ENCODE peak calls at places on chromosomes 1 and 21, in nine cellular contexts. M, W, Y, S, V, U, X, T and D are unnamed samples.

GRCh38 chr1:237012789-237013383 is 8.6 kb upstream of the MT1HL1 start:
- DNase-seq in M (no peak), W (no peak), Y (no peak), S (peak), V (no peak), U (no peak), X (peak), T (no peak), D (no peak)

GRCh38 chr1:231395051-231395995 is 26.8 kb downstream of the EGLN1 start:
- DNase-seq in M (no peak), W (peak), Y (no peak), S (peak), V (no peak), U (no peak), X (no peak), T (no peak), D (no peak)

GRCh38 chr1:153728305-153729066 is 636 bp downstream of the INTS3 start:
- DNase-seq in M (no peak), W (no peak), Y (peak), S (peak), V (peak), U (peak), X (no peak), T (peak), D (peak)

GRCh38 chr1:3363023-3363422 is 91.4 kb upstream of the ARHGEF16 start:
- DNase-seq in M (no peak), W (no peak), Y (no peak), S (no peak), V (no peak), U (no peak), X (no peak), T (no peak), D (no peak)

GRCh38 chr21:44874497-44875331 is 1.2 kb upstream of the PTTG1IP start:
- DNase-seq in M (peak), W (no peak), Y (no peak), S (peak), V (no peak), U (peak), X (peak), T (peak), D (peak)

GRCh38 chr1:172874950-172875349 is 175.8 kb downstream of the TNFSF18 start:
- DNase-seq in M (no peak), W (no peak), Y (no peak), S (no peak), V (no peak), U (no peak), X (no peak), T (no peak), D (no peak)

GRCh38 chr1:198934414-198934813 is 295.6 kb downstream of the PTPRC start:
- DNase-seq in M (no peak), W (no peak), Y (no peak), S (no peak), V (no peak), U (no peak), X (no peak), T (no peak), D (no peak)

GRCh38 chr1:54324031-54324654 is 82.1 kb downstream of the SSBP3 start:
- DNase-seq in M (no peak), W (no peak), Y (no peak), S (peak), V (no peak), U (peak), X (no peak), T (no peak), D (no peak)

GRCh38 chr1:15454256-15454655 is 2.3 kb upstream of the CELA2A start:
- DNase-seq in M (no peak), W (peak), Y (no peak), S (no peak), V (no peak), U (no peak), X (peak), T (no peak), D (no peak)

GRCh38 chr21:42109473-42109872 is 38.4 kb downstream of the UMODL1 start:
- DNase-seq in M (no peak), W (no peak), Y (no peak), S (no peak), V (no peak), U (no peak), X (no peak), T (no peak), D (no peak)

GRCh38 chr21:42111470-42111743 is 40.3 kb downstream of the UMODL1 start:
- DNase-seq in M (no peak), W (no peak), Y (no peak), S (no peak), V (no peak), U (no peak), X (no peak), T (no peak), D (no peak)

GRCh38 chr21:42108941-42109340 is 37.8 kb downstream of the UMODL1 start:
- DNase-seq in M (no peak), W (no peak), Y (no peak), S (no peak), V (no peak), U (no peak), X (no peak), T (no peak), D (no peak)

GRCh38 chr21:42110691-42111469 is 39.8 kb downstream of the UMODL1 start:
- DNase-seq in M (no peak), W (no peak), Y (no peak), S (no peak), V (no peak), U (no peak), X (no peak), T (no peak), D (no peak)

GRCh38 chr21:42109873-42110525 is 38.9 kb downstream of the UMODL1 start:
- DNase-seq in M (no peak), W (no peak), Y (no peak), S (no peak), V (no peak), U (no peak), X (no peak), T (no peak), D (no peak)
- H3K27ac ChIP-seq in M (no peak), W (no peak), Y (no peak), S (no peak), V (no peak), U (no peak), X (no peak), T (no peak), D (no peak)

GRCh38 chr1:8584316-8584715 is 233.1 kb downstream of the RERE start:
- DNase-seq in M (no peak), W (no peak), Y (no peak), S (no peak), V (no peak), U (no peak), X (no peak), T (no peak), D (no peak)

GRCh38 chr1:8580566-8580965 is 236.9 kb downstream of the RERE start:
- DNase-seq in M (no peak), W (no peak), Y (no peak), S (no peak), V (no peak), U (no peak), X (no peak), T (no peak), D (no peak)

GRCh38 chr1:8586438-8586837 is 231.0 kb downstream of the RERE start:
- DNase-seq in M (no peak), W (no peak), Y (no peak), S (no peak), V (no peak), U (no peak), X (no peak), T (no peak), D (no peak)

GRCh38 chr1:8587784-8588183 is 229.7 kb downstream of the RERE start:
- DNase-seq in M (no peak), W (no peak), Y (no peak), S (no peak), V (no peak), U (no peak), X (no peak), T (no peak), D (no peak)

DNA sequence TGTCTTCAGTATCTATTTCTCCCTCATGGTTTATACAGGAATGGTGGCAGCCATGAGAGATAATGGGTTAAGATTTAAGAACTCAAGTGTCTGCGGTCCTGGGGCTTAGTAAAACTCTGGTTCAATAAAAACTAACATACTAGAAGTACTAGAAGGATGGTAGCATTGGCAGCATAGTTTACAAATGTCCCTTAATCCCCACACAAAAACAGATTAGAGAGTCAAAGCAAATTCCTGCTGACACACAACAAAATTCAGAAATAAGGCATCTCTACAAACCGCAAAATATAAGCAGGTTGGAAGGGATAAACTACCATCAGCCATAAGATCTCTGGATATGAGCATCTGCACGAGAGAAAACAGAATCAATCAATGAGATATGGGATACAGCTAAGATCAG is 234.4 kb downstream of the RERE start:
- DNase-seq in M (no peak), W (no peak), Y (no peak), S (no peak), V (no peak), U (no peak), X (no peak), T (no peak), D (no peak)
- H3K27ac ChIP-seq in M (no peak), W (no peak), Y (no peak), S (no peak), V (no peak), U (peak), X (no peak), T (no peak), D (no peak)

DNA sequence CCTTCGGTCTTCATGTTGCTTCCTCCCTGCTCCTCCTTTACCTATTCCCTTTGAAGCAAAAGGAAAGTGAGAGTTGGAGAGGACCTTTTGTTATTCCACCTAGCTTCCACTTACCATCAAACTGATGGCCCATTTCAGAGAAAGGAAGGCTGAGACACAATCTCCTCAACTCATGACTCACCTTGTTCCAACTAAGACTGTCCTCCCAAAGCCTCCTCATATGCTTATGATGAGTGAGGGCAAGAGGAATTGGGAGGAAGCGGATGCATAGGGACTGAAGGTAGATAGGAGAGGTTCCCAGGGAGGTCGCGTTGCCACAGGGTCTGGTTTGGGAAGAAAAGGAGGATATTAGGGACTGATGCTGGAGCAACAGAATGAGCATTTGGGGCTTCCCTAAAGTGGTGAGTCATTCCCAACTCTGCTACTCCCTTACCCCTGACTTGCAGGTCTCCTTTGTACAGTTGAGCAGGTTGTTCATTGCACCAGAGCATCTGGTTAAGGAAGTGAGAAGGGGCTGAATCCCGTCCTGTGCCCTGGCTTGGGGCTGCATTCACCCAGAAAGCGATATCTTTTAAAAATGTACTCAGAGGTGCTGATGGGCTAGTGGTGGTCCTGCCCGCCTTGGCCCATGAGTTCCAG is 35.0 kb downstream of the LGR6 start:
- DNase-seq in M (no peak), W (no peak), Y (no peak), S (no peak), V (no peak), U (no peak), X (no peak), T (no peak), D (no peak)
- H3K27ac ChIP-seq in M (no peak), W (no peak), Y (no peak), S (no peak), V (no peak), U (no peak), X (no peak), T (no peak), D (no peak)

DNA sequence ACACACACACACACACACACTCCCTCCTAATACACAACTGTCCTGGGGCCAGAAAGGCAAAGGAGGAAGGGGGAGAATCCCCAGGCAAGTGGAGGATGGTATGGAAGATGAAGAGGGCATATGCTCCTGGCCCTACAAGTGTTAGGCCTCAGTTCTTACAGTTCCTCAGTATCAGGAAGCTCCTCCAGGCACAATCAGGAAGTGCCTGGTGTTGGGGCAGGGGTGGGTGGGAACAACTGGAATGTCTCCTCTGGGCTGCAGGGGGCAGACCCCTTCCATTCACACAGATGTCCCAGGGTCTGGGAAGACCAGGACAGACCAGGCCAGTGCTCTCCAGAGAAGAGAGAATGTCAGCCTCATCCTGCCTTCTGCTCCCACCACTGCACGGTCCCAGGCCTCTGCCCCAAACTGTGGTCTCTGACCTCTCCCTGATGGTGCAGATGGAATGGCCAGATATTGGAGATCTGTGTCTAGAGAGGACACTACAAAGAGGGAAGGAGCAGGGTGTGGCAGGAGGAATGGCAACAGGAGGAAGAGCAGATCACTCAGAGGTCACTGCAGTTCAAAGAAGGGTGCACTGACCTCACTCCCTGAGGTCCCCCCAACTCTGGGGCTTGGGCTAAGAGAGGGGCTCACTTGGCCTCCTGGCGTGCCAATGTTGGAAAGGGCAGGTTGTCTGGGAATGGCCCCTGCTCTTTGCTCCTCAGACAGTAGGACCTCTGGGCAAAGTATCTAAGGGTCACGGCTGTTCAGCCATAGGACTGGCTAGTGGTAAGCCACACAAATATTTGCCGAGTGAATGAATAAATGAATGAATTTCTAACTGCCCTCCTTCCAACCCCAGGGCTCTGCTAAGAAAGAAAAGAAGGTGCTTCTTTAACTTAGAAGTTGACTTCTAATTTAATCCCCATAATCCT is 2.5 kb upstream of the DENND2D start:
- DNase-seq in M (no peak), W (no peak), Y (no peak), S (no peak), V (no peak), U (no peak), X (no peak), T (no peak), D (no peak)
- H3K27ac ChIP-seq in M (peak), W (no peak), Y (no peak), S (no peak), V (no peak), U (no peak), X (peak), T (peak), D (peak)